ENCODE peak calls at places on chromosomes 5 and 9, in six cellular contexts. One of them, this sample, is unnamed. For H3K4me1, the result is how much of the 10 kb centered on the place peaks cover.

GRCh38 chr9:121902483-121903135 is 190.5 kb downstream of the TTLL11 start:
- DNase-seq in upper lobe of left lung: no peak
- DNase-seq in Peyer's patch: no peak
- DNase-seq in adrenal gland: no peak
- DNase-seq in gastrocnemius medialis: no peak
- DNase-seq in vagina: no peak
- DNase-seq in this sample: no peak

GRCh38 chr5:37769108-37769507 is 70.7 kb downstream of the GDNF start:
- DNase-seq in upper lobe of left lung: no peak
- DNase-seq in Peyer's patch: no peak
- DNase-seq in adrenal gland: no peak
- DNase-seq in gastrocnemius medialis: no peak
- DNase-seq in vagina: no peak
- DNase-seq in this sample: no peak

GRCh38 chr9:113872485-113873143 is 3.5 kb upstream of the ZNF618 start:
- DNase-seq in upper lobe of left lung: no peak
- DNase-seq in Peyer's patch: no peak
- DNase-seq in adrenal gland: no peak
- DNase-seq in gastrocnemius medialis: no peak
- DNase-seq in vagina: no peak
- DNase-seq in this sample: peak

GRCh38 chr9:69325409-69326212 is 596 bp downstream of the ENTREP1 start:
- DNase-seq in upper lobe of left lung: peak
- DNase-seq in Peyer's patch: no peak
- DNase-seq in adrenal gland: peak
- DNase-seq in gastrocnemius medialis: peak
- DNase-seq in vagina: no peak
- DNase-seq in this sample: no peak

GRCh38 chr9:129720865-129721545 is 31.8 kb downstream of the PTGES start:
- DNase-seq in upper lobe of left lung: no peak
- DNase-seq in Peyer's patch: no peak
- DNase-seq in adrenal gland: no peak
- DNase-seq in gastrocnemius medialis: no peak
- DNase-seq in vagina: no peak
- DNase-seq in this sample: no peak

GRCh38 chr9:100129772-100130171 is 30.7 kb downstream of the INVS start:
- DNase-seq in upper lobe of left lung: no peak
- DNase-seq in Peyer's patch: no peak
- DNase-seq in adrenal gland: no peak
- DNase-seq in gastrocnemius medialis: no peak
- DNase-seq in vagina: no peak
- DNase-seq in this sample: no peak

GRCh38 chr5:173242675-173243085 is 7.7 kb upstream of the NKX2-5 start:
- DNase-seq in upper lobe of left lung: peak
- DNase-seq in Peyer's patch: no peak
- DNase-seq in adrenal gland: no peak
- DNase-seq in gastrocnemius medialis: no peak
- DNase-seq in vagina: no peak
- DNase-seq in this sample: no peak

GRCh38 chr5:14913141-14913540 is 41.6 kb upstream of the ANKH start:
- DNase-seq in upper lobe of left lung: no peak
- DNase-seq in Peyer's patch: no peak
- DNase-seq in adrenal gland: no peak
- DNase-seq in gastrocnemius medialis: no peak
- DNase-seq in vagina: no peak
- DNase-seq in this sample: no peak

GRCh38 chr5:51518607-51519006 is 135.4 kb downstream of the ISL1 start:
- DNase-seq in upper lobe of left lung: no peak
- DNase-seq in Peyer's patch: no peak
- DNase-seq in adrenal gland: no peak
- DNase-seq in gastrocnemius medialis: no peak
- DNase-seq in vagina: no peak
- DNase-seq in this sample: no peak

GRCh38 chr9:95379630-95380029 is 62.1 kb upstream of the FANCC start:
- DNase-seq in upper lobe of left lung: no peak
- DNase-seq in Peyer's patch: no peak
- DNase-seq in adrenal gland: no peak
- DNase-seq in gastrocnemius medialis: no peak
- DNase-seq in vagina: no peak
- DNase-seq in this sample: no peak

GRCh38 chr9:5626727-5627634 is 1.9 kb upstream of the RIC1 start:
- DNase-seq in upper lobe of left lung: no peak
- DNase-seq in Peyer's patch: no peak
- DNase-seq in adrenal gland: no peak
- DNase-seq in gastrocnemius medialis: peak
- DNase-seq in vagina: no peak
- DNase-seq in this sample: no peak

GRCh38 chr5:177363565-177363964 is 5.8 kb downstream of the RGS14 start:
- DNase-seq in upper lobe of left lung: no peak
- DNase-seq in Peyer's patch: no peak
- DNase-seq in adrenal gland: no peak
- DNase-seq in gastrocnemius medialis: no peak
- DNase-seq in vagina: no peak
- DNase-seq in this sample: no peak

GRCh38 chr5:177364159-177364962 is 6.6 kb downstream of the RGS14 start:
- DNase-seq in upper lobe of left lung: no peak
- DNase-seq in Peyer's patch: no peak
- DNase-seq in adrenal gland: no peak
- DNase-seq in gastrocnemius medialis: no peak
- DNase-seq in vagina: no peak
- DNase-seq in this sample: no peak

GRCh38 chr5:177362871-177363507 is 5.3 kb downstream of the RGS14 start:
- DNase-seq in upper lobe of left lung: peak
- DNase-seq in Peyer's patch: peak
- DNase-seq in adrenal gland: peak
- DNase-seq in gastrocnemius medialis: peak
- DNase-seq in vagina: no peak
- DNase-seq in this sample: no peak

GRCh38 chr5:177361418-177362101 is 3.8 kb downstream of the RGS14 start:
- DNase-seq in upper lobe of left lung: no peak
- DNase-seq in Peyer's patch: peak
- DNase-seq in adrenal gland: no peak
- DNase-seq in gastrocnemius medialis: no peak
- DNase-seq in vagina: no peak
- DNase-seq in this sample: no peak

DNA sequence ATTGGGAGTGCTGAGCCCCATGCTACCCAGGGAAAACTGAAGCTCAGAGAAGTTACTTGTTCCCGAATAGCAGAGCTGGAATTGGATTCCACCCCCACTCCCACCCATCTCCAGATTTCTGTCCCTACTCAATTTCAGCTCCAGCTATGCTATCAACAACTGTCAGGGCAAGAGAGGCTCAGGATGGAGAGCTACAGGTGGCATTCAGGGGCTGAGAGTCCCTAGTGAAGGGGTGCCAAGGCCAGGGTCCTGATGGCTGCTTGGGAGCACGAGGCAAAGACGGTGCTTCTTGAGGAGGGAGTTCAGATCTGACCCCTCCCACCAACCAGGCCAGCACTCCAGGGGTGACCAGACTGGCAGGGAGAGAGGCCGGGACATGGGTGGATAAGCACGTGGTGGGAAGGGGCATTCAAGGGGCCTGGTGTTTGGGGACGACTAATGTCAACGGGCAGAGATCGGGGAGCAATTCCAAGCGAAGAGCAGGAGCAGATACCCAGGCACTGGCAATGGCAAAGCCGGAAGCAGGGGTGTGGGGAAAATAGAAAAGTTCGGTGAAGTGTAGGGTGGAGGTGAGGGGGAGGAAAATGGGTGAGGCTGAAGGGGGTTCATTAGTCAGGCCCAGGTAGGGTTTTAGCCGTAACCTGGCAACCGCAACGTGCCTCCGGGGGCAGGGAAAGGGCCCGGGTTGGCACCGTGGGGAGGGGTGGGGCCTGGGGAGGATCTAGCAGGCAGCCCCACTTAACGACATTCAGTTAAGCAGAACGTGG is 4.6 kb downstream of the RGS14 start:
- DNase-seq in upper lobe of left lung: no peak
- DNase-seq in Peyer's patch: no peak
- DNase-seq in adrenal gland: no peak
- DNase-seq in gastrocnemius medialis: no peak
- DNase-seq in vagina: no peak
- DNase-seq in this sample: no peak
- H3K4me1 ChIP-seq in upper lobe of left lung: half or more
- H3K4me1 ChIP-seq in Peyer's patch: under half
- H3K4me1 ChIP-seq in adrenal gland: under half
- H3K4me1 ChIP-seq in gastrocnemius medialis: under half
- H3K4me1 ChIP-seq in vagina: half or more
- H3K4me1 ChIP-seq in this sample: under half

GRCh38 chr5:180862645-180863044 is 1.6 kb upstream of the ZFP62 start:
- DNase-seq in upper lobe of left lung: no peak
- DNase-seq in Peyer's patch: no peak
- DNase-seq in adrenal gland: no peak
- DNase-seq in gastrocnemius medialis: no peak
- DNase-seq in vagina: no peak
- DNase-seq in this sample: no peak

GRCh38 chr5:180866296-180866695 is 5.2 kb upstream of the ZFP62 start:
- DNase-seq in upper lobe of left lung: no peak
- DNase-seq in Peyer's patch: no peak
- DNase-seq in adrenal gland: no peak
- DNase-seq in gastrocnemius medialis: no peak
- DNase-seq in vagina: no peak
- DNase-seq in this sample: no peak

GRCh38 chr5:180860887-180861822 is at the start of gene ZFP62:
- DNase-seq in upper lobe of left lung: peak
- DNase-seq in Peyer's patch: peak
- DNase-seq in adrenal gland: peak
- DNase-seq in gastrocnemius medialis: peak
- DNase-seq in vagina: no peak
- DNase-seq in this sample: peak

DNA sequence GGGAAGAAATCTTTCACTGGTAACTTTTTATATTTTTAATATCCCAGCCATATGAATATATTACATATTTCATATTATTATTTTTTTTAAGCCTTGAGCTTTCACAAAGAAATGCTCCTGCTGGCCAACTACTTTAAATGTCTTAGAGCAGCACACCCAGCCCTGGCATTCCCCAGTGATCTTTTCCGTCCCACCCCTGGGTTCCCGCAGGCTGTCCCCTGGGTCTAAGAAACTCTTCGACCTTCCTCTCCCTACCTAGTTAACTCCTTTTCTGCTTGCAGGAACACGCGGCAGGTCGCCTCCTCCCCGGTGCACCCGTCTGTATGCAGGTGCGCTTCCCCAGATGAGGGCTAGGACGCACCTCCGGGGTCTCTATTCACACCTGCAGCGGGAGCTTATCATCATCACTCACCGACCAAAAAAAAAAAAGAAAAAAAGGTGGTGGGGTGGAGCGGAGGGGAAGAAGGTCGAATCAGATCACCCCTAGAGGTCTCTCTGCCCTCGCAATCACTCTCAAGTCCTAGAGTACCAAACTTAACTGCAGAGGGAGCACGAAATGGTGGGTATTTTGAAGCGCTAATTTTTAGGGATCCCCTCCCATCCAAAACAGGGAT is 696 bp downstream of the ZFP62 start:
- DNase-seq in upper lobe of left lung: no peak
- DNase-seq in Peyer's patch: peak
- DNase-seq in adrenal gland: no peak
- DNase-seq in gastrocnemius medialis: no peak
- DNase-seq in vagina: no peak
- DNase-seq in this sample: no peak
- TF ChIP-seq CTCF in upper lobe of left lung: no peak
- TF ChIP-seq CTCF in Peyer's patch: peak
- TF ChIP-seq CTCF in adrenal gland: no peak
- TF ChIP-seq CTCF in gastrocnemius medialis: no peak
- TF ChIP-seq CTCF in vagina: no peak
- TF ChIP-seq CTCF in this sample: peak

GRCh38 chr5:26553079-26553478 is 485.3 kb downstream of the CDH9 start:
- DNase-seq in upper lobe of left lung: no peak
- DNase-seq in Peyer's patch: no peak
- DNase-seq in adrenal gland: no peak
- DNase-seq in gastrocnemius medialis: no peak
- DNase-seq in vagina: no peak
- DNase-seq in this sample: peak
- H3K4me1 ChIP-seq in upper lobe of left lung: under half
- H3K4me1 ChIP-seq in Peyer's patch: under half
- H3K4me1 ChIP-seq in adrenal gland: under half
- H3K4me1 ChIP-seq in gastrocnemius medialis: under half
- H3K4me1 ChIP-seq in vagina: under half
- H3K4me1 ChIP-seq in this sample: under half

DNA sequence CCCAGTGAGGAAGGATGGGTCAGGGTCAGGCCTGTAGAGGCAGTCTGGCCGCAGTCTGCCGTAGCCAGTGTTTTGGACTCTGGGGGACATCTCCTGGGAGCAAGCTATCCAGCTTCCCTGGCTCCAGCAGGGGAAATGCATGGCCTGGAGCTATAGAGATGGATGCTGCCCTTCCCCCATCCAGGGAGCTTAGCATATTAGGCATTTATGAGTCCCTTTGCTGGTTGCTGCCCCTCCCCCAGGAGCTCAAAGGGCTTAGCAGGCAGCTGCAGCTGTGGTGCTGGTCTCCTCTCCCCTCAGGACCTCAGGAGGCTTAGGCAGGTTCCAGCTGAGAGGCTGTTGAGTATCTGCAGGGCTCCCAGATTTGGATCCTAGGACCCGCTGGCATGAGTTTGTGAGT is 1158.7 kb downstream of the DTWD2 start:
- DNase-seq in upper lobe of left lung: no peak
- DNase-seq in Peyer's patch: no peak
- DNase-seq in adrenal gland: no peak
- DNase-seq in gastrocnemius medialis: no peak
- DNase-seq in vagina: no peak
- DNase-seq in this sample: no peak
- TF ChIP-seq CTCF in upper lobe of left lung: no peak
- TF ChIP-seq CTCF in Peyer's patch: no peak
- TF ChIP-seq CTCF in adrenal gland: no peak
- TF ChIP-seq CTCF in gastrocnemius medialis: no peak
- TF ChIP-seq CTCF in vagina: no peak
- TF ChIP-seq CTCF in this sample: no peak

DNA sequence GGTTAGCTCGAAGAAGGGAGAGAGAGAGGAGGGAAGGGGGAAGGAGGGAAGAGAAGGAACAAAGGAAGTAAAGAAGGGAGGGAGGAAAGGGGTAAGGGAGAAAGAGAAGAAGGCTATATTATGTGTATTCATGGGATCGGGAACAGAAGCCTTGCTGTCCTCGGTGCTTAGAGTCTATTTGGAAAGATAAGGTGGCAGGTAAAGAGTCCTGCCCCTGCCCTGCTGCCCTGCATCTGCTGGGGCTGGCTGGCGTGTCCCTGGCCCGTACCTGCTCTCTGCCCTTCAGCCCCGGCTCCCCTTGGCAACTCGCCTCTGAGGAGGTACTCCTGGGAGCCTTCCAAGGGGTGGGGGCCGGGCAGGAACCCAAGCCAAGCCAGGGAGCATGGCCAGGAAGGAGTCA is 36.8 kb downstream of the PCDH1 start:
- DNase-seq in upper lobe of left lung: peak
- DNase-seq in Peyer's patch: peak
- DNase-seq in adrenal gland: no peak
- DNase-seq in gastrocnemius medialis: no peak
- DNase-seq in vagina: no peak
- DNase-seq in this sample: no peak
- H3K4me1 ChIP-seq in upper lobe of left lung: half or more
- H3K4me1 ChIP-seq in Peyer's patch: under half
- H3K4me1 ChIP-seq in adrenal gland: under half
- H3K4me1 ChIP-seq in gastrocnemius medialis: under half
- H3K4me1 ChIP-seq in vagina: under half
- H3K4me1 ChIP-seq in this sample: under half